ENCODE peak calls at places on chromosomes 6 and 20, in four cellular contexts. T is HepG2, G is GM12878, B is K562. X is an unnamed sample.
A peak's percentile ranks its signal among the peaks of the same experiment; 100 is the strongest.

GRCh38 chr6:373773-374724 is 17.5 kb upstream of the IRF4 start:
- DNase-seq in T (no peak), G (no peak), B (no peak), X (no peak)

GRCh38 chr6:139871844-139872510 is 497.5 kb upstream of the CITED2 start:
- DNase-seq in T (no peak), G (no peak), B (no peak), X (no peak)

GRCh38 chr20:35306931-35307517 is 14.8 kb upstream of the FAM83C start:
- DNase-seq in T (peak; percentile 80), G (no peak), B (peak; percentile 74), X (peak; percentile 80)

GRCh38 chr6:130362128-130362527 is 3.7 kb upstream of the TMEM200A start:
- DNase-seq in T (peak; percentile 25), G (no peak), B (peak; percentile 31), X (no peak)

GRCh38 chr6:147935656-147936055 is 407.0 kb upstream of the SASH1 start:
- DNase-seq in T (no peak), G (no peak), B (no peak), X (no peak)

GRCh38 chr6:53718597-53719460 is 53.3 kb upstream of the KLHL31 start:
- DNase-seq in T (peak; percentile 72), G (peak; percentile 51), B (peak; percentile 65), X (peak; percentile 61)

GRCh38 chr6:36873612-36874011 is 991 bp downstream of the PPIL1 start:
- DNase-seq in T (peak; percentile 50), G (no peak), B (peak; percentile 61), X (no peak)

GRCh38 chr6:154916857-154917256 is 78.3 kb upstream of the TIAM2 start:
- DNase-seq in T (no peak), G (no peak), B (no peak), X (no peak)

GRCh38 chr6:89162047-89162371 is 16.2 kb downstream of the PM20D2 start:
- DNase-seq in T (no peak), G (no peak), B (no peak), X (no peak)

GRCh38 chr6:8527818-8528217 is 92.5 kb upstream of the SLC35B3 start:
- DNase-seq in T (no peak), G (no peak), B (no peak), X (no peak)

GRCh38 chr6:41785689-41786450 is 1.6 kb upstream of the TOMM6 start:
- DNase-seq in T (no peak), G (no peak), B (no peak), X (peak; percentile 20)

GRCh38 chr6:55033021-55033546 is 141.2 kb upstream of the HCRTR2 start:
- DNase-seq in T (no peak), G (no peak), B (no peak), X (no peak)

GRCh38 chr6:116363759-116364158 is 7.0 kb upstream of the DSE start:
- DNase-seq in T (no peak), G (no peak), B (no peak), X (no peak)

GRCh38 chr20:31712112-31712553 is 10.5 kb downstream of the BCL2L1 start:
- DNase-seq in T (peak; percentile 62), G (no peak), B (peak; percentile 79), X (no peak)

GRCh38 chr6:85569323-85569722 is 24.3 kb downstream of the SNX14 start:
- DNase-seq in T (no peak), G (no peak), B (no peak), X (no peak)

GRCh38 chr6:167934426-167934864 is 63.0 kb upstream of the KIF25 start:
- DNase-seq in T (no peak), G (no peak), B (no peak), X (no peak)

GRCh38 chr6:24568687-24569086 is 73.9 kb downstream of the ALDH5A1 start:
- DNase-seq in T (no peak), G (no peak), B (no peak), X (no peak)

GRCh38 chr20:845967-846893 is 12.7 kb downstream of the FAM110A start:
- DNase-seq in T (no peak), G (no peak), B (no peak), X (no peak)

GRCh38 chr6:2790588-2790987 is 25.4 kb downstream of the WRNIP1 start:
- DNase-seq in T (no peak), G (no peak), B (no peak), X (peak; percentile 32)

GRCh38 chr6:114194362-114195343 is 148.2 kb downstream of the HS3ST5 start:
- DNase-seq in T (no peak), G (no peak), B (peak; percentile 1), X (no peak)

GRCh38 chr6:128570439-128571063 is 50.2 kb upstream of the PTPRK start:
- DNase-seq in T (no peak), G (no peak), B (no peak), X (no peak)

GRCh38 chr6:17808609-17809008 is 101.9 kb upstream of the NUP153 start:
- DNase-seq in T (no peak), G (no peak), B (no peak), X (no peak)

GRCh38 chr6:162907876-162908481 is 180.2 kb downstream of the PACRG start:
- DNase-seq in T (peak; percentile 7), G (no peak), B (peak; percentile 44), X (no peak)

GRCh38 chr6:42104095-42104806 is 38.2 kb downstream of the C6orf132 start:
- DNase-seq in T (peak; percentile 61), G (peak; percentile 15), B (peak; percentile 96), X (peak; percentile 46)

GRCh38 chr20:21517566-21518277 is 3.9 kb upstream of the NKX2-2 start:
- DNase-seq in T (no peak), G (no peak), B (no peak), X (no peak)

GRCh38 chr6:163943647-163944395 is 529.3 kb downstream of the QKI start:
- DNase-seq in T (no peak), G (no peak), B (no peak), X (no peak)

GRCh38 chr6:44407951-44408670 is 20.6 kb downstream of the CDC5L start:
- DNase-seq in T (no peak), G (no peak), B (no peak), X (no peak)

GRCh38 chr20:10034717-10035571 is at the start of gene ANKEF1:
- DNase-seq in T (peak; percentile 87), G (no peak), B (peak; percentile 81), X (peak; percentile 79)

GRCh38 chr6:49909508-49910047 is 43.2 kb upstream of the CRISP1 start:
- DNase-seq in T (no peak), G (no peak), B (no peak), X (no peak)

GRCh38 chr20:62496525-62497218 is 20.9 kb upstream of the GATA5 start:
- DNase-seq in T (no peak), G (no peak), B (peak; percentile 68), X (peak; percentile 74)

GRCh38 chr6:122869437-122870024 is 80.5 kb downstream of the SMPDL3A start:
- DNase-seq in T (peak; percentile 53), G (no peak), B (peak; percentile 38), X (peak; percentile 73)

GRCh38 chr6:36727491-36728021 is 29.9 kb downstream of the RAB44 start:
- DNase-seq in T (no peak), G (peak; percentile 39), B (no peak), X (no peak)

GRCh38 chr6:148407372-148407771 is 64.7 kb downstream of the SASH1 start:
- DNase-seq in T (no peak), G (no peak), B (no peak), X (no peak)

GRCh38 chr6:722608-723007 is 29.7 kb upstream of the EXOC2 start:
- DNase-seq in T (no peak), G (no peak), B (no peak), X (no peak)

GRCh38 chr20:34385464-34385863 is 22.4 kb downstream of the ITCH start:
- DNase-seq in T (no peak), G (no peak), B (no peak), X (no peak)

GRCh38 chr6:41074692-41075436 is 2.1 kb downstream of the NFYA start:
- DNase-seq in T (peak; percentile 60), G (no peak), B (no peak), X (no peak)

GRCh38 chr6:128981716-128982115 is 98.8 kb downstream of the LAMA2 start:
- DNase-seq in T (no peak), G (no peak), B (no peak), X (no peak)

GRCh38 chr20:23343590-23343989 is 7.0 kb upstream of the NXT1 start:
- DNase-seq in T (no peak), G (no peak), B (no peak), X (no peak)

GRCh38 chr6:12490904-12491571 is 200.9 kb downstream of the EDN1 start:
- DNase-seq in T (no peak), G (no peak), B (no peak), X (no peak)

GRCh38 chr6:14382381-14383236 is 265.0 kb downstream of the CD83 start:
- DNase-seq in T (no peak), G (no peak), B (no peak), X (no peak)

GRCh38 chr6:131755597-131755996 is 44.8 kb upstream of the CTAGE9 start:
- DNase-seq in T (peak; percentile 69), G (no peak), B (no peak), X (no peak)
- TF ChIP-seq FOXK2 in T (no peak), G (no peak), B (no peak), X (no peak)

GRCh38 chr20:8507231-8507630 is 375.2 kb downstream of the PLCB1 start:
- DNase-seq in T (no peak), G (no peak), B (no peak), X (no peak)

GRCh38 chr20:8515810-8516435 is 383.9 kb downstream of the PLCB1 start:
- DNase-seq in T (no peak), G (no peak), B (no peak), X (no peak)

GRCh38 chr20:8510808-8511207 is 378.7 kb downstream of the PLCB1 start:
- DNase-seq in T (no peak), G (no peak), B (no peak), X (no peak)

GRCh38 chr20:8509809-8510208 is 377.7 kb downstream of the PLCB1 start:
- DNase-seq in T (no peak), G (no peak), B (no peak), X (no peak)

DNA sequence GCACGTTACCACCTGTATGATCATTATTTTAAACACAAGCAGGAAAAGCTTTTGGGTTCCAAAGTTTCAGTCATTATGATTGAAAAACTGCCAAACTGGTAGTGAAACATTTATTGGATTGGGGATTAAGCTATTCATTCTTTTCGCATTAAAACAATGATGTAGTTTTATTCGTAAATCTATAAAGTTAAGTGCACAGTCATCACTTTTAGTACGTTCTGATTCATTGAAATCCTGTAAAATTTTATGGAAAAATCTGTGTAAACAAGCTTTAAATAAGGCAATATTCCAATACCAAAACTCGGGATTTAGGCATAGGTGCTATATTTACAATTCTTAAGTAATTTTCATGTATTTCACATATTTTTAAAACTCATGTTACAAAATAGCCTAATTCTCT is 379.9 kb downstream of the PLCB1 start:
- DNase-seq in T (no peak), G (no peak), B (no peak), X (no peak)
- TF ChIP-seq FOXK2 in T (no peak), G (no peak), B (no peak), X (no peak)

GRCh38 chr6:26195376-26195923 is 108.2 kb downstream of the HFE start:
- DNase-seq in T (peak; percentile 94), G (peak; percentile 70), B (peak; percentile 91), X (no peak)

GRCh38 chr6:26197736-26198625 is 110.8 kb downstream of the HFE start:
- DNase-seq in T (peak; percentile 62), G (no peak), B (peak; percentile 68), X (no peak)

GRCh38 chr6:26196846-26197683 is 109.8 kb downstream of the HFE start:
- DNase-seq in T (peak; percentile 93), G (peak; percentile 99), B (peak; percentile 93), X (no peak)

GRCh38 chr6:26194774-26195375 is 107.6 kb downstream of the HFE start:
- DNase-seq in T (no peak), G (no peak), B (no peak), X (no peak)

GRCh38 chr6:26195924-26196845 is 109.0 kb downstream of the HFE start:
- DNase-seq in T (peak; percentile 39), G (no peak), B (peak; percentile 47), X (no peak)
- TF ChIP-seq FOXK2 in T (no peak), G (no peak), B (no peak), X (no peak)

GRCh38 chr6:152173321-152173720 is 365.8 kb downstream of the ESR1 start:
- DNase-seq in T (no peak), G (no peak), B (no peak), X (no peak)
- TF ChIP-seq FOXK2 in T (no peak), G (no peak), B (no peak), X (no peak)

X was measured in HEK293T.